ENCODE peak calls at places on chromosomes 1 and 21, in four cellular contexts. M, Y, K and I are unnamed samples.

GRCh38 chr1:85628791-85629531 is 48.4 kb downstream of the CCN1 start:
- DNase-seq in M (peak; percentile 42), Y (peak; percentile 96), K (peak; percentile 90), I (peak; percentile 75)

GRCh38 chr21:31132574-31133242 is 94.4 kb upstream of the KRTAP19-8 start:
- DNase-seq in M (no peak), Y (peak; percentile 14), K (no peak), I (no peak)

GRCh38 chr1:215845224-215845902 is 278.3 kb downstream of the KCTD3 start:
- DNase-seq in M (no peak), Y (peak; percentile 84), K (no peak), I (no peak)

GRCh38 chr1:93617670-93618488 is 63.8 kb downstream of the BCAR3 start:
- DNase-seq in M (no peak), Y (no peak), K (no peak), I (no peak)

GRCh38 chr1:59523745-59524450 is 227.0 kb downstream of the FGGY start:
- DNase-seq in M (no peak), Y (no peak), K (no peak), I (no peak)

GRCh38 chr1:187621961-187622360 is 793.2 kb downstream of the PLA2G4A start:
- DNase-seq in M (no peak), Y (peak; percentile 87), K (no peak), I (no peak)

GRCh38 chr1:39895096-39895495 is 6.6 kb downstream of the MYCL start:
- DNase-seq in M (no peak), Y (no peak), K (no peak), I (no peak)

GRCh38 chr1:50955116-50955515 is 5.0 kb downstream of the FAF1 start:
- DNase-seq in M (no peak), Y (no peak), K (no peak), I (no peak)

GRCh38 chr1:175192630-175193338 is at the start of gene KIAA0040:
- DNase-seq in M (peak; percentile 90), Y (peak; percentile 6), K (no peak), I (no peak)

GRCh38 chr21:36471254-36471723 is 8.6 kb downstream of the CLDN14 start:
- DNase-seq in M (no peak), Y (peak; percentile 76), K (no peak), I (no peak)

GRCh38 chr1:18170444-18170843 is 62.8 kb downstream of the IGSF21 start:
- DNase-seq in M (no peak), Y (no peak), K (no peak), I (no peak)

GRCh38 chr1:2481885-2482284 is 5.8 kb downstream of the PLCH2 start:
- DNase-seq in M (no peak), Y (no peak), K (no peak), I (no peak)

GRCh38 chr1:185474440-185475149 is 157.6 kb upstream of the IVNS1ABP start:
- DNase-seq in M (no peak), Y (no peak), K (no peak), I (no peak)

GRCh38 chr1:78101514-78101913 is 55.7 kb downstream of the GIPC2 start:
- DNase-seq in M (peak; percentile 56), Y (peak; percentile 97), K (no peak), I (no peak)

GRCh38 chr1:30816211-30817082 is 58.9 kb upstream of the LAPTM5 start:
- DNase-seq in M (peak; percentile 54), Y (peak; percentile 85), K (no peak), I (no peak)

GRCh38 chr1:1157914-1158710 is 15.6 kb upstream of the TTLL10 start:
- DNase-seq in M (peak; percentile 69), Y (peak; percentile 10), K (no peak), I (no peak)

GRCh38 chr1:226628624-226629155 is 80.1 kb downstream of the STUM start:
- DNase-seq in M (no peak), Y (no peak), K (no peak), I (no peak)

GRCh38 chr1:209651148-209651547 is 1.1 kb downstream of the LAMB3 start:
- DNase-seq in M (peak; percentile 84), Y (peak; percentile 76), K (no peak), I (no peak)

GRCh38 chr1:178407662-178408061 is 89.1 kb downstream of the CLEC20A start:
- DNase-seq in M (no peak), Y (no peak), K (no peak), I (no peak)

GRCh38 chr1:31154632-31155215 is 85.0 kb downstream of the NKAIN1 start:
- DNase-seq in M (peak; percentile 77), Y (peak; percentile 76), K (no peak), I (no peak)

GRCh38 chr1:11498956-11499824 is 20.2 kb downstream of the DISP3 start:
- DNase-seq in M (no peak), Y (no peak), K (no peak), I (no peak)

GRCh38 chr1:111563619-111564018 is 56.0 kb upstream of the RAP1A start:
- DNase-seq in M (no peak), Y (peak; percentile 79), K (no peak), I (no peak)

GRCh38 chr1:21237386-21238088 is 52.7 kb downstream of the ECE1 start:
- DNase-seq in M (peak; percentile 76), Y (no peak), K (no peak), I (no peak)